ENCODE peak calls at places on chromosomes 1 and 21, in nine cellular contexts. Z is body of pancreas; E is GM23338; S is activated CD4-positive, alpha-beta T cell treated with anti-CD3 and anti-CD28 coated beads, Interleukin-2, amount 10 ng/mL, durations not matched to agents 7 days and 5 days; T is astrocyte of the hippocampus; R is foreskin fibroblast; N is HT1080; J is activated T-helper 1 cell treated with anti-CD3 and anti-CD28 coated beads, Interleukin-2, amount 50 U/mL, for 16 hours; Q is stimulated activated CD8-positive, alpha-beta memory T cell treated with anti-CD3 and anti-CD28 coated beads, Interleukin-7, amount 100 ng/mL, for 1 hour. B is an unnamed sample.

GRCh38 chr21:41699311-41699710 is 67.5 kb downstream of the RIPK4 start:
- DNase-seq in Z (no peak), E (no peak), S (no peak), T (no peak), R (no peak), N (no peak), J (no peak), Q (no peak), B (no peak)

GRCh38 chr1:185646202-185646683 is 87.9 kb upstream of the HMCN1 start:
- DNase-seq in Z (peak), E (peak), S (no peak), T (peak), R (peak), N (peak), J (no peak), Q (no peak), B (no peak)

GRCh38 chr1:234039603-234040002 is 135.1 kb downstream of the SLC35F3 start:
- DNase-seq in Z (no peak), E (no peak), S (no peak), T (no peak), R (no peak), N (no peak), J (no peak), Q (no peak), B (no peak)

GRCh38 chr1:22889213-22889827 is 83.3 kb downstream of the LACTBL1 start:
- DNase-seq in Z (no peak), E (peak), S (peak), T (peak), R (peak), N (peak), J (no peak), Q (no peak), B (no peak)

GRCh38 chr1:47840791-47841190 is 156.4 kb downstream of the TRABD2B start:
- DNase-seq in Z (no peak), E (no peak), S (no peak), T (no peak), R (no peak), N (no peak), J (no peak), Q (no peak), B (no peak)

GRCh38 chr1:174044418-174045222 is 22.5 kb upstream of the RC3H1 start:
- DNase-seq in Z (no peak), E (no peak), S (no peak), T (no peak), R (no peak), N (no peak), J (no peak), Q (no peak), B (no peak)

GRCh38 chr1:25906644-25907300 is 553 bp upstream of the STMN1 start:
- DNase-seq in Z (peak), E (peak), S (peak), T (no peak), R (peak), N (no peak), J (peak), Q (no peak), B (no peak)

GRCh38 chr1:104780470-104781078 is 1030.9 kb downstream of the AMY1C start:
- DNase-seq in Z (no peak), E (peak), S (peak), T (peak), R (peak), N (peak), J (no peak), Q (no peak), B (peak)

GRCh38 chr1:228006034-228006792 is 585 bp upstream of the WNT3A start:
- DNase-seq in Z (no peak), E (peak), S (no peak), T (no peak), R (no peak), N (no peak), J (no peak), Q (no peak), B (no peak)

GRCh38 chr1:66570196-66570595 is 36.2 kb downstream of the SGIP1 start:
- DNase-seq in Z (no peak), E (no peak), S (no peak), T (peak), R (no peak), N (no peak), J (no peak), Q (no peak), B (no peak)

B was measured in erythroblast.